ENCODE peak calls at places on chromosomes 2 and 18, in seven cellular contexts. R is fibroblast of mammary gland, I is BE2C, J is mucosa of descending colon, S is GM13976, C is fibroblast of the aortic adventitia, B is mesothelial cell of epicardium. K is an unnamed sample.

GRCh38 chr2:133054297-133054696 is 384.3 kb upstream of the LYPD1 start:
- DNase-seq in R (no peak), I (no peak), J (no peak), S (no peak), C (peak; percentile 70), B (no peak), K (no peak)

GRCh38 chr2:202185816-202186221 is 52.6 kb downstream of the SUMO1 start:
- DNase-seq in R (no peak), I (no peak), J (peak; percentile 16), S (no peak), C (peak; percentile 27), B (no peak), K (no peak)

GRCh38 chr2:113155331-113155730 is 18.4 kb upstream of the PSD4 start:
- DNase-seq in R (no peak), I (no peak), J (peak; percentile 0), S (no peak), C (no peak), B (no peak), K (no peak)

GRCh38 chr2:239879423-239880084 is 145.6 kb downstream of the NDUFA10 start:
- DNase-seq in R (no peak), I (no peak), J (no peak), S (no peak), C (no peak), B (no peak), K (no peak)

GRCh38 chr18:23689616-23690504 is 607 bp downstream of the LAMA3 start:
- DNase-seq in R (no peak), I (peak; percentile 10), J (peak; percentile 19), S (peak; percentile 50), C (no peak), B (no peak), K (no peak)

GRCh38 chr18:28204154-28204553 is 27.2 kb upstream of the CDH2 start:
- DNase-seq in R (peak; percentile 78), I (no peak), J (no peak), S (no peak), C (peak; percentile 95), B (no peak), K (no peak)

GRCh38 chr2:119983108-119983507 is 29.8 kb upstream of the EPB41L5 start:
- DNase-seq in R (no peak), I (no peak), J (no peak), S (no peak), C (no peak), B (no peak), K (no peak)

GRCh38 chr18:58638446-58638845 is 9.6 kb upstream of the ALPK2 start:
- DNase-seq in R (no peak), I (no peak), J (no peak), S (no peak), C (no peak), B (no peak), K (no peak)

GRCh38 chr2:241561811-241562210 is 3.3 kb downstream of the BOK start:
- DNase-seq in R (peak; percentile 70), I (peak; percentile 78), J (peak; percentile 31), S (no peak), C (peak; percentile 79), B (no peak), K (peak; percentile 91)

GRCh38 chr2:70344195-70344594 is 42.3 kb upstream of the FAM136A start:
- DNase-seq in R (peak; percentile 24), I (no peak), J (no peak), S (no peak), C (peak; percentile 10), B (no peak), K (no peak)

GRCh38 chr2:174571669-174572323 is 25.8 kb downstream of the WIPF1 start:
- DNase-seq in R (no peak), I (no peak), J (no peak), S (no peak), C (no peak), B (no peak), K (no peak)

GRCh38 chr2:152122161-152122560 is 23.3 kb upstream of the CACNB4 start:
- DNase-seq in R (no peak), I (no peak), J (no peak), S (no peak), C (no peak), B (no peak), K (no peak)

GRCh38 chr2:60337142-60337497 is 216.3 kb downstream of the BCL11A start:
- DNase-seq in R (no peak), I (no peak), J (no peak), S (no peak), C (no peak), B (no peak), K (no peak)

GRCh38 chr2:186457908-186458307 is 28.2 kb upstream of the ZC3H15 start:
- DNase-seq in R (no peak), I (no peak), J (no peak), S (no peak), C (no peak), B (no peak), K (no peak)

GRCh38 chr2:85743304-85743978 is 10.3 kb upstream of the ATOH8 start:
- DNase-seq in R (peak; percentile 73), I (no peak), J (no peak), S (no peak), C (peak; percentile 78), B (no peak), K (no peak)

GRCh38 chr2:171516793-171517192 is 5.5 kb upstream of the CYBRD1 start:
- DNase-seq in R (no peak), I (no peak), J (no peak), S (no peak), C (peak; percentile 41), B (no peak), K (no peak)

GRCh38 chr18:73614812-73615211 is 532.8 kb downstream of the FBXO15 start:
- DNase-seq in R (peak; percentile 84), I (no peak), J (no peak), S (no peak), C (peak; percentile 94), B (no peak), K (no peak)

GRCh38 chr18:63963610-63964256 is 6.1 kb upstream of the SERPINB8 start:
- DNase-seq in R (peak; percentile 73), I (no peak), J (peak; percentile 73), S (no peak), C (peak; percentile 81), B (no peak), K (no peak)

GRCh38 chr18:43847164-43848091 is 570.1 kb upstream of the SYT4 start:
- DNase-seq in R (peak; percentile 86), I (no peak), J (no peak), S (no peak), C (peak; percentile 56), B (no peak), K (no peak)

GRCh38 chr2:176056411-176056810 is 27.4 kb downstream of the EVX2 start:
- DNase-seq in R (peak; percentile 15), I (peak; percentile 63), J (no peak), S (no peak), C (no peak), B (no peak), K (no peak)

DNA sequence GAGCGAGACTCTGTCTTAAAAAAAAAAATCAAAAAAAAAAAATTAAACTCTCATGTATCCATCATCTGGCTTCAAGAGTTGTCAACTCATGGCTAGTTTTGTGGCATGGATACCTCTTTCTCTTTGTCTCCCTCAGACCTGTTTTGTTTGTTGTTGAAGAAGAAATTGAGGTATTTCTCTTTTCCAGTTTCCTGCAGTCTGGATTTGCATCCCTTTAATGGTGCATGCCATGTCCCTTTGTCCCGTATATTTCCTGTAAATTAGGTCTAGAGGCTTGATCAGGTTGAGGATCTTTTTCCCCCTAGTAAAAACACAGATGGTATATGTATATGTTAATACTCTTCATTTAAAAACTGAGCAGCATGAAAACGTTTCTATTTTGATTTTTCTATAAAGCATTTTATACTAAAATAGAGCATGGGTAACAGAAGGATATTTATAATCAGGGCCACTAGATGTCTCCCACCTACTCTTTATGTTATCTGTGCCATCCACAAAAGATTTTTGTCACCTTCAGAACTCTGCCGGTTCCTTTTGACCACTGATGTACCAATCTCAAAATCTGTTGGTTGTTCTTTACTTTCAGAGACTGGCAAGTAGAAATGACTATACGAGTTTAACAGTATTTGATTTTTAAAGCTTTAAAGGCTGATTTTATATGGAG is 80.1 kb downstream of the GALNT1 start:
- DNase-seq in R (no peak), I (no peak), J (no peak), S (no peak), C (peak; percentile 8), B (no peak), K (no peak)
- TF ChIP-seq CTCF in R (peak; percentile 12), I (peak; percentile 9), J (no peak), S (no peak), C (peak; percentile 16), B (no peak), K (no peak)

DNA sequence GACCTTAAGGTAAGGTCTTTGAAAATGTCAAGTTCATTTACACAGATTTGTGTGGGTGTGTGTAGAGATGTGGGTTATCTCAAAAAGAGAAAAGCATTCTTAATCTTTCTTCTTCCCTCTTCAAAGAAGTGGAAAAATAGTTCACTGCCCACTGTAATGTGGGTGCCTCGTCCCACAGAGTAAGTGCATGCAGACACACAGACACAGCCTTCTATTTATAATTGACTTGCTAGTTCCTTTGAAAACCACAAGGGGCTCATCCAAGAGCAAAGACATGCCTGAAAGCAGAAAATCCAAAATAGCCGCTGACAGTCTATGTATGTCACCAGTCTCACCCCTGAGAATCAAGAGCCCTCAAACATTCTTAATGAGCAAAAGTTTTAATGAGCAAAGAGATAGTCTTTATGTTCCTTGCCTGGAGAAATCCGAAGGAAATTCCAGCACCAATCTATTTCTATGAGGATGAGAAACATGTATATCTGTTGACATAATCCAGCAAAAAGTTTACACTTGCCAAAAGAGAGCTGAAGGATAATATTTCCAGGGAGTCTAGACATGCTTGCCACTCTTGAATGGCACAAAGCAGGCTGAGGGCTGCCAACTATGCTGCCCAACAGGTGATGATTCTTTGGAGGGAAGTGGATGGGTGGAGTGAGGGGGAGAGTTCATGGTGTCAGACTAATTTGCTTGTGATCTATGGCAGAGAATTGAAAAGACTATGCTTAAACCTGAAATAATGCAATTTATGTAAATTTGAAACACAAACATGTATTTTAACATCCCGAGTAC is 93.9 kb downstream of the ACVR1 start:
- DNase-seq in R (peak; percentile 41), I (no peak), J (no peak), S (no peak), C (peak; percentile 29), B (no peak), K (no peak)
- TF ChIP-seq CTCF in R (peak; percentile 45), I (peak; percentile 29), J (no peak), S (no peak), C (peak; percentile 49), B (peak; percentile 30), K (peak; percentile 29)

DNA sequence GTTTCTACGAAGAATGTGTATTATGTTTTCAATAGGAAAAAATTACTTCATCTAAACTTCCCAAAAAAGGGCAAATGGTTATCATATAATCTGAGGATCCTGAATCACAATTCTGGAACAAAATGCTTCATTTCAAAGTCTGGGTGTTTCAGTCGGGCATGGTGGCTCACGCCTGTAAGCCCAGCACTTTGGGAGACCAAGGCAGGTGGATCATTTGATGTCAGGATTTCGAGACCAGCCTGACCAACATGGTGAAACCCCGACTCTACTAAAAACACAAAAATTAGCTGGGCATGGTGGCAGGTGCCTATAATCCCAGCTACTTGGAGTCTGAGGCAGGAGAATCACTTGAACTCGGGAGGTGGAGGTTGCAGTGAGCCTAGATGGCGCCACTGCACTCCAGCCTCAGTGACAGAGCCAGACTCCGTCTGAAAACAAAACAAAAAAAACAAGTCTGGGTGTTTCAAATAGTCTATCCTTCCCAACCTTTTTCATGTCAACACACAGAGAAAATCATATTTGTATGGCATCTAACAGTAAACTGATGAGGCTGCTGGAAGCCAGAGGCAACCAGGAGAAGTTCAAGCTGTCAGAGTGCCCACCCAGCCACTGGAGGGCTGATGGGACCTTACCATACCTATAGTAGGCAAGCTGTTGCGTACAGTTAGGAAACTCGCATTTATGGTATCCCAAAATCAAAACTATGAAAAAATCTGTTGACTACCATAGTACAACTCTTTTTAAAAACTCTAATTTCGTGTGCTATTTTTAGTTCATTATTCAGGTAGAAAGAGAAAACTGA is 14.6 kb downstream of the NBAS start:
- DNase-seq in R (no peak), I (no peak), J (peak; percentile 4), S (no peak), C (no peak), B (no peak), K (no peak)
- TF ChIP-seq CTCF in R (peak; percentile 23), I (peak; percentile 51), J (no peak), S (peak; percentile 7), C (peak; percentile 8), B (no peak), K (no peak)

GRCh38 chr2:150125708-150126107 is 361.8 kb downstream of the RND3 start:
- DNase-seq in R (peak; percentile 89), I (no peak), J (no peak), S (no peak), C (peak; percentile 70), B (no peak), K (no peak)
- TF ChIP-seq CTCF in R (peak; percentile 35), I (no peak), J (no peak), S (no peak), C (peak; percentile 14), B (no peak), K (no peak)